ENCODE peak calls at places on chromosome 4, in six cellular contexts. G is heart left ventricle, M is adrenal gland, K is pancreas, E is fibroblast of pulmonary artery, Y is fibroblast of the aortic adventitia. H is an unnamed sample.

GRCh38 chr4:156475322-156475721 is 496.3 kb downstream of the PDGFC start:
- DNase-seq in Y (peak), G (no peak), E (peak), K (no peak), M (no peak), H (peak)

GRCh38 chr4:15695240-15695699 is 7.6 kb upstream of the BST1 start:
- DNase-seq in G (no peak), Y (peak), M (no peak), K (no peak), E (peak), H (no peak)

GRCh38 chr4:146110847-146111485 is 64.6 kb upstream of the LSM6 start:
- DNase-seq in E (no peak), M (no peak), Y (no peak), K (no peak), G (no peak), H (no peak)

GRCh38 chr4:74671074-74671698 is 123.1 kb downstream of the BTC start:
- DNase-seq in M (peak), E (peak), K (no peak), Y (peak), G (no peak), H (no peak)

GRCh38 chr4:11281720-11282119 is 147.0 kb downstream of the HS3ST1 start:
- DNase-seq in M (no peak), Y (peak), E (peak), G (no peak), K (no peak), H (no peak)

GRCh38 chr4:106369456-106370060 is 980 bp upstream of the GIMD1 start:
- DNase-seq in K (no peak), G (no peak), Y (peak), E (peak), M (peak), H (no peak)

GRCh38 chr4:40672528-40673522 is 43.2 kb upstream of the RBM47 start:
- DNase-seq in Y (peak), M (no peak), E (peak), K (no peak), G (no peak), H (no peak)

GRCh38 chr4:26377352-26378311 is 56.8 kb downstream of the RBPJ start:
- DNase-seq in Y (no peak), G (no peak), K (no peak), E (no peak), M (no peak), H (no peak)

GRCh38 chr4:47669946-47670345 is 167.9 kb downstream of the CORIN start:
- DNase-seq in E (no peak), G (no peak), M (no peak), K (no peak), Y (peak), H (no peak)

GRCh38 chr4:104128850-104129213 is 365.9 kb downstream of the CXXC4 start:
- DNase-seq in Y (no peak), E (no peak), K (no peak), M (no peak), G (no peak), H (no peak)

GRCh38 chr4:118939169-118939779 is 50.6 kb downstream of the SYNPO2 start:
- DNase-seq in K (no peak), M (no peak), G (no peak), Y (no peak), E (no peak), H (no peak)
- H3K4me3 ChIP-seq in K (no peak), M (no peak), G (peak), Y (no peak), E (no peak), H (no peak)

DNA sequence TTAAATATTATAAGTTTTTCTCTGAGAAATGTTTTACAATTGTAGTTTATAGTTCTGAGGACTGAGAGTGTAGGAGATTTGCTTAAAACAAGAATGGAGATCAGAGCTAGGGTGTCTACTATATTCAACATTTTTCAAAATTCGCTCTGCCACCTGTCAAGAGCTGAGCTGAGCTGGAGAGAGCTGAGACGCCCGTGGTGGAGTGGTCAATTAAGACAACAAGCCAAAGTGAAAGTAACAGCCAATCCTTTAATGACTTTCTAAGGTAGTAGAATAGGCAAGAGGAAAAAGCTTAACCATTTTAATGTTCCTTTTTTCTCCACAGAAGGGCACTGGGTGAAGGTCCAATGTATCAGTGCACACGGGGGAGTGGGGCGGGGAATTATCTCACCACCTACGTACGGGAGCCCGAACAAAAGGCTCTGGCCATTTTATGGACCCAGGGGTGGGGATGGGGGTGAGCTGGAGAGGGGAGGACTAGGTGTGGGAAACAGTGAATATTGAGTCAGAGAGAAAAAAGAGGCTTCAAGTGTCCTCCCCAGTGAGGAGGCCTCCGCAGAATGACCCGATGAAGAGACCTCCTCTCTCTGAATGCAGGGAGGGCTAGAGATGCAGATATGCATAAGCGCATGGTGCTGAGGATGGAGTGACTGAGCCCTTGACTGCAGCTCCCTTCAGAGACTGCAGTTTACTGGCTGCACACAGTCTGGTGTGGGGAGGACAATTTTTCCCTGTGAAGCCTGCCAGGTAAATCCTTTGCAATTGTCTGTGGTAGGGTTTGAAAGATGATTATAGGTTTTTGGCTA is 60.8 kb downstream of the SPCS3 start:
- DNase-seq in G (no peak), Y (no peak), E (no peak), K (no peak), M (no peak), H (no peak)
- H3K4me3 ChIP-seq in G (peak), Y (no peak), E (no peak), K (no peak), M (no peak), H (no peak)

GRCh38 chr4:153222790-153223417 is 18.7 kb downstream of the TRIM2 start:
- DNase-seq in Y (peak), E (peak), M (peak), K (peak), G (peak), H (peak)

GRCh38 chr4:153224474-153224873 is 20.2 kb downstream of the TRIM2 start:
- DNase-seq in Y (peak), K (no peak), G (no peak), M (no peak), E (no peak), H (no peak)

GRCh38 chr4:153223935-153224334 is 19.7 kb downstream of the TRIM2 start:
- DNase-seq in E (peak), K (no peak), Y (peak), G (no peak), M (no peak), H (no peak)

GRCh38 chr4:153222162-153222789 is 18.0 kb downstream of the TRIM2 start:
- DNase-seq in M (peak), K (no peak), G (peak), E (peak), Y (peak), H (peak)

DNA sequence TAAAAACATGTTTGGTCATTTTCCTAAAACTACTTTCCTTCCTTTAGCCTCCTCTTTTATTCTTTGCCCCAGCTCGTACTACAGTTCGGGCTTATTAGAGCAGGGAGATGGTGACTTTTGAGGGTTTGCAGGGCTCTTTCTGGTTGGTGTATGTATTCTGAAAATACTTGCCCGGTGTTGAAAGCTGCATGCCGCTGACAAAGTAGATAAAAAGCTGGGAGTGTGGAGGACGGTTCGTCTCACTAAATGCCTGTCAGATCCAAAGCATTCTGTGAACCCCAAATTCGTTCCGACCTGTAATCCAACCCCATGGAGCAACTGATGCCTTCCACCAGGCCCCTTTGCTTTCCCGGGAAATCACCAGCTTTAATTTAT is 19.2 kb downstream of the TRIM2 start:
- DNase-seq in M (no peak), K (no peak), Y (peak), E (no peak), G (no peak), H (no peak)
- H3K4me3 ChIP-seq in M (peak), K (no peak), Y (peak), E (peak), G (peak), H (peak)

GRCh38 chr4:137739391-137739790 is 207.1 kb upstream of the PCDH18 start:
- DNase-seq in Y (no peak), K (no peak), M (no peak), G (no peak), E (peak), H (no peak)

GRCh38 chr4:137735561-137736104 is 203.3 kb upstream of the PCDH18 start:
- DNase-seq in E (no peak), G (no peak), Y (no peak), K (no peak), M (no peak), H (no peak)

GRCh38 chr4:137740192-137740591 is 207.9 kb upstream of the PCDH18 start:
- DNase-seq in K (no peak), M (no peak), G (no peak), E (peak), Y (no peak), H (no peak)

DNA sequence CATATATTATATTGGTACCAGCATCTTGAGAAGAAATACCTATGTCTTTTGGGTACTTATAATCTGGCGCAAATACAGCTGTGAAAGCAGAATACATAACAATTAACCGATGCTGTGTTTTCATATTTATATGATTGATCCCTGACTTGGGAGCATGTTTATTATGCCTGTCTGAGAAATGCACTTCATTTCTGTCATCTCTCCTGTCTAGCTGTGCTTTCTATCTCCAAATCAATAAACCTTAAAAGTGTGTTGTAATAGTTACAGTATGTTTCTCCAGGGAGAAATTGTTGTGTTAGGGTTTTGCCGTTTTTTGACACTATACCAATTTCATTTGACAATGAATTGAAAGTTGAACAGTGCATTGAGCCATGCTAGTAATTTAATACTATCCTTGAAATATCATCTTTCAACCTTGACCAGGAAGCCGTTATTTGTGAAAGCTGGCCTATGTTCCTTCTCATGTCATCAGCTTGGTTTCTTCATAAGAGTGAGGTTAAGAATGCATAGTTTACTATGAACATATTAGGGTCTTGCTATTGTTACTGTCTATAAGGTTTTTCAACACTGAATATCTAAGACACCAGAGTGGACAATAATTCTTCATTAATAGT is 206.2 kb upstream of the PCDH18 start:
- DNase-seq in G (no peak), E (peak), Y (no peak), K (no peak), M (no peak), H (no peak)
- H3K4me3 ChIP-seq in G (no peak), E (no peak), Y (no peak), K (no peak), M (no peak), H (no peak)

DNA sequence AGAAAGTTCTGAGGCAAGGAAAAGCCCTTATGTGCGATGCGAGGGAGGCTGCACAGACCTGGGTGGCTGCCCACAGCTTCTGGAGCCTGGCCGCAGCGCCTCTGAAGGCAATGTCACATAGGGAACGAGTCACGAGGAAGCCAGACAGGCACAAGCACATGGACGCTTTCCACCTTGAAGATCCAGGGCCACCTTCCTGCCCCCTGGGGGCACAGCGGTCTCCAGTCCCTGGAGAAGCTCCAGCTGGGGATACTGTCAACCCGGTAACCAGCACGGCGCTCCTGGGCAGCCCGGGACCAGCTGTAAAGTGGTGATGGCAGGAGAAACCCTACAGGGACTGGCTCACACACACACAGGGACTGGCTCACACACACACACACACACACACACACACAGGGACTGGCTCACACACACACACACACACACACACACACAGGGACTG is 69.7 kb downstream of the MTNR1A start:
- DNase-seq in Y (no peak), G (peak), M (no peak), K (no peak), E (peak), H (peak)
- H3K4me3 ChIP-seq in Y (no peak), G (peak), M (no peak), K (no peak), E (peak), H (peak)

GRCh38 chr4:70992354-70992753 is 1.1 kb upstream of the DCK start:
- DNase-seq in Y (no peak), G (peak), K (peak), M (no peak), E (no peak), H (no peak)
- H3K4me3 ChIP-seq in Y (peak), G (peak), K (peak), M (no peak), E (peak), H (no peak)

GRCh38 chr4:704971-705277 is 708 bp upstream of the PCGF3 start:
- DNase-seq in G (no peak), K (no peak), Y (no peak), E (no peak), M (no peak), H (no peak)

GRCh38 chr4:704198-704891 is 1.3 kb upstream of the PCGF3 start:
- DNase-seq in G (peak), K (peak), M (no peak), E (no peak), Y (no peak), H (no peak)

GRCh38 chr4:706834-707598 is 1.4 kb downstream of the PCGF3 start:
- DNase-seq in Y (no peak), M (no peak), E (no peak), K (no peak), G (peak), H (no peak)

GRCh38 chr4:703336-704197 is 2.1 kb upstream of the PCGF3 start:
- DNase-seq in E (no peak), M (no peak), K (no peak), Y (no peak), G (peak), H (no peak)

GRCh38 chr4:705278-706082 is at the start of gene PCGF3:
- DNase-seq in Y (peak), E (peak), G (peak), K (peak), M (peak), H (peak)
- H3K4me3 ChIP-seq in Y (peak), E (peak), G (peak), K (peak), M (peak), H (peak)

GRCh38 chr4:107890779-107891178 is 40.6 kb upstream of the CYP2U1 start:
- DNase-seq in E (no peak), Y (no peak), K (no peak), M (no peak), G (no peak), H (no peak)
- H3K4me3 ChIP-seq in E (no peak), Y (no peak), K (no peak), M (no peak), G (no peak), H (no peak)

GRCh38 chr4:142705820-142706219 is 140.3 kb downstream of the INPP4B start:
- DNase-seq in Y (no peak), G (no peak), K (no peak), E (no peak), M (no peak), H (no peak)

GRCh38 chr4:142706381-142706780 is 139.7 kb downstream of the INPP4B start:
- DNase-seq in E (no peak), M (no peak), G (no peak), K (no peak), Y (no peak), H (no peak)

GRCh38 chr4:142701017-142701416 is 145.1 kb downstream of the INPP4B start:
- DNase-seq in M (no peak), E (no peak), K (no peak), Y (no peak), G (no peak), H (no peak)

GRCh38 chr4:142700521-142700920 is 145.6 kb downstream of the INPP4B start:
- DNase-seq in G (no peak), M (no peak), E (no peak), K (no peak), Y (no peak), H (no peak)

DNA sequence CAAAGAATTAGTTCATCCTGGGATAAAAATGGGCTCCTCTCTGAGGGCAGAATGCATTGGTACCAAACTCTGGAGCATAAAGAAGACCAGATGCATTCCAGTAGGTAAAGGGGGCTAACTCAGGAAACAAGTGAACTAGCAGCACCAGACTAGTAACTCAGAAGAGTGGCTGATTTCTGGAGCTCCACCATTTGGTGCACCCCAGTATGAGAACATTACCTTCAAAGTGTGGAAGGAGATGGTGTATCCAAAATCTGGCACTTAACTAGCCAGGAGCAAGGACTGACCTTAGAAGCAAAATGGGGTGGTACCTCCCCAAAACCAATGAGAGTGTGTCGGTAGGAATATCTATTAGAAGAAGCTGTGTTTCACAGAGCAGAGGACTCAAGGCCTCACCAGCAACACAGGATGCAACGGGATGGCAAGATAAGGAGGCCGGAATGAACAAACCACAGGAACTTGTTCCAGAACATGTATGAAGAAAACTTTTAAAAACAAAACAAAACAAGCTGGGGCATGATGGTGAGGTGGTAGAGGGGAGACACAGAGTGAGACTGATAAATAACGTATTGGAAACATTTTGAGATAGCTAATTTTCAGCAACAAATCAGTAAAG is 142.3 kb downstream of the INPP4B start:
- DNase-seq in E (no peak), K (no peak), Y (no peak), M (no peak), G (no peak), H (no peak)
- H3K4me3 ChIP-seq in E (no peak), K (no peak), Y (no peak), M (no peak), G (no peak), H (no peak)